ENCODE peak calls at places on chromosomes 3 and 15, in eight cellular contexts. D is IMR-90, G is OCI-LY7, W is nephron progenitor cell, E is A673, I is AG09309, R is fibroblast of lung, O is endothelial cell. Q is an unnamed sample.

GRCh38 chr3:111735271-111735758 is 123.8 kb upstream of the PHLDB2 start:
- DNase-seq in R (peak), W (no peak), G (no peak), E (peak), O (no peak), D (peak), I (peak), Q (no peak)

GRCh38 chr3:62793961-62794360 is 81.3 kb downstream of the CADPS start:
- DNase-seq in I (no peak), W (no peak), O (no peak), E (no peak), D (no peak), R (no peak), G (no peak), Q (no peak)

GRCh38 chr15:98955331-98955730 is 52.3 kb downstream of the PGPEP1L start:
- DNase-seq in E (no peak), G (no peak), D (no peak), R (peak), O (no peak), I (no peak), W (no peak), Q (no peak)

GRCh38 chr3:104437131-104437750 is 929.5 kb upstream of the ALCAM start:
- DNase-seq in D (peak), W (no peak), E (peak), R (peak), I (peak), G (no peak), O (no peak), Q (no peak)

GRCh38 chr3:23442598-23443383 is 239.7 kb downstream of the UBE2E2 start:
- DNase-seq in O (no peak), G (peak), R (peak), W (no peak), I (peak), E (no peak), D (peak), Q (no peak)

GRCh38 chr3:177358968-177359600 is 161.8 kb upstream of the TBL1XR1 start:
- DNase-seq in G (peak), O (peak), D (no peak), I (no peak), E (peak), R (no peak), W (peak), Q (peak)

GRCh38 chr3:133254716-133255115 is 145.1 kb upstream of the BFSP2 start:
- DNase-seq in O (no peak), R (no peak), E (no peak), G (no peak), W (no peak), I (no peak), D (no peak), Q (no peak)

GRCh38 chr3:149151843-149152242 is 22.4 kb downstream of the HPS3 start:
- DNase-seq in R (peak), G (no peak), I (no peak), W (peak), O (peak), E (peak), D (peak), Q (no peak)

GRCh38 chr3:51712020-51712385 is 5.1 kb downstream of the GRM2 start:
- DNase-seq in R (no peak), G (no peak), I (no peak), D (no peak), O (no peak), W (no peak), E (no peak), Q (no peak)

GRCh38 chr3:140568131-140568530 is 109.7 kb upstream of the TRIM42 start:
- DNase-seq in W (no peak), G (no peak), D (no peak), R (no peak), I (no peak), E (no peak), O (no peak), Q (no peak)

GRCh38 chr3:141870091-141870687 is 6.3 kb upstream of the ATP1B3 start:
- DNase-seq in O (no peak), R (no peak), I (no peak), D (no peak), G (no peak), E (no peak), W (no peak), Q (no peak)

GRCh38 chr3:119586707-119587317 is 7.5 kb downstream of the ADPRH start:
- DNase-seq in G (no peak), D (no peak), R (no peak), I (no peak), W (no peak), O (no peak), E (no peak), Q (no peak)

GRCh38 chr3:178947738-178948137 is 123.9 kb downstream of the ZMAT3 start:
- DNase-seq in D (no peak), R (peak), O (no peak), E (no peak), I (no peak), W (no peak), G (no peak), Q (no peak)

DNA sequence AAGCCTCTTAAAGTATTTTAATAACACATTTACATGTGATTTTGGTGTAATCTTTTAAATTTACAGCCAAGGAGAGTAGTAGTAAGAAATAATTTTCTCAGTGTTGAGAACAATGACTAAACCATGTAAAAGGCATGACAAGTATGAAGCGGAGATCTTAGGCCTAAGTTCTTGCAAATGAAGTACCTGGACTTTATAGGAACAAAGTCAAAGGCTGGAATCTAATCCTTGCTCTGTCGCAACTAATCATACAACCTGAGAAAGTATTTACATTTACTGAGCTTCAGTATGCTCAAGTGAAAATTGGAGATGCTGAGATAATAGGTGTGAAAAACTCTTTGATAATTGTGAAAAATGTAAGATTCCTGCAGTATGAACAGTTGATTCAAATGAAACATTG is 86.4 kb upstream of the VGLL3 start:
- DNase-seq in E (no peak), D (no peak), G (no peak), I (no peak), W (no peak), O (no peak), R (no peak), Q (no peak)
- TF ChIP-seq CTCF in E (no peak), D (no peak), G (no peak), I (no peak), W (no peak), O (no peak), R (no peak), Q (no peak)

GRCh38 chr3:117059054-117059989 is 349.7 kb downstream of the TUSC7 start:
- DNase-seq in D (peak), E (peak), R (peak), I (no peak), G (peak), O (no peak), W (peak), Q (no peak)
- TF ChIP-seq CTCF in D (peak), E (peak), R (peak), I (peak), G (peak), O (peak), W (peak), Q (peak)

DNA sequence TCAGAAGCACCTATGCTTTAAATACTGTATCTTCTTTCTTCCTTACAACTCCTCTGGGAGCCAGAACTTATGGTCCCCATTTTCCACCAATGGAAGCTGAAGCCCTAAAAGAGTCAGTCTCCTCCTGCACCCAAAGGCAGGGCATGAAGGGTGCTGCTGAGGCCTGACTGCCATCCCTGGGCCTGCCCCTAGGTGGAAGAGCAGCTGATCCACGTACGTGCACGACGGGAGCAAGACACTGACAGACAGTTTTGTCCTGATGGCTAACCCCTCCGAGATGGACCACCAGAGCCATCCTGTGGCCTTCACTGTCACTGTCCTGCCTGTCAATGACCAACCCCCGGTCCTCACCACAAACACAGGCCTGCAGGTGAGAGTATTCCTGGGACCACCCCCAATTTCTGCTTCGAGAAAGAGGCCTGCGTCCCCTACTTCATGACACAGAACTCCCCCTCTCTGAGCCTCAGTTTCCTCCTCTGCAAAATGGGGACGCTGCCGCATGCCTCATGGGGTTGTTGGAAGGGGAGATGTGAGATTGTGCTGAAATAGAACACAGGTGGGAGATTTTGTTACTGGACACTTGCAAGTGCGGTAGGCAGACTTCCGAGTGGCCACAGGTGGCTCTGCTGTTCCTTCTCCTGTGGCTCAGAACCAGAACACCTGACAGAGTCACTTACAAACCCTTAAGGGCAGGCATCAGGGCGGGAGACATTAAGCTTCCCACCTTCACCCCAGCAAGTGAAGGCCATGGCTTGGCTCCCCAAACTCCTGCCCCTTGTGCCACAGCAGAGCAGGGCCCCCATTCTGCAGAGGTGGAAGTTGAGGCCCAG is 175.4 kb downstream of the TBC1D2B start:
- DNase-seq in O (no peak), E (no peak), D (no peak), W (peak), I (no peak), G (peak), R (no peak), Q (no peak)
- TF ChIP-seq CTCF in O (no peak), E (no peak), D (peak), W (peak), I (no peak), G (peak), R (peak), Q (no peak)

GRCh38 chr15:36970522-36970921 is 129.8 kb downstream of the MEIS2 start:
- DNase-seq in G (no peak), D (no peak), O (no peak), I (no peak), W (no peak), E (no peak), R (no peak), Q (no peak)
- TF ChIP-seq CTCF in G (no peak), D (no peak), O (no peak), I (no peak), W (no peak), E (no peak), R (no peak), Q (no peak)

GRCh38 chr3:170204509-170204908 is 17.7 kb upstream of the PRKCI start:
- DNase-seq in E (no peak), W (no peak), I (no peak), D (no peak), G (no peak), R (no peak), O (no peak), Q (no peak)

GRCh38 chr3:170204023-170204472 is 18.2 kb upstream of the PRKCI start:
- DNase-seq in W (no peak), I (no peak), E (no peak), R (no peak), D (peak), O (no peak), G (no peak), Q (no peak)

GRCh38 chr3:170203457-170203856 is 18.8 kb upstream of the PRKCI start:
- DNase-seq in W (no peak), D (no peak), I (no peak), R (no peak), G (no peak), O (no peak), E (no peak), Q (no peak)

GRCh38 chr3:170201527-170201926 is 20.0 kb upstream of the PHC3 start:
- DNase-seq in R (no peak), E (no peak), O (no peak), G (no peak), W (no peak), I (no peak), D (no peak), Q (no peak)

GRCh38 chr3:170200992-170201391 is 19.5 kb upstream of the PHC3 start:
- DNase-seq in I (no peak), O (no peak), G (no peak), D (no peak), R (no peak), E (no peak), W (no peak), Q (no peak)
- TF ChIP-seq CTCF in I (no peak), O (no peak), G (no peak), D (no peak), R (no peak), E (no peak), W (no peak), Q (no peak)

DNA sequence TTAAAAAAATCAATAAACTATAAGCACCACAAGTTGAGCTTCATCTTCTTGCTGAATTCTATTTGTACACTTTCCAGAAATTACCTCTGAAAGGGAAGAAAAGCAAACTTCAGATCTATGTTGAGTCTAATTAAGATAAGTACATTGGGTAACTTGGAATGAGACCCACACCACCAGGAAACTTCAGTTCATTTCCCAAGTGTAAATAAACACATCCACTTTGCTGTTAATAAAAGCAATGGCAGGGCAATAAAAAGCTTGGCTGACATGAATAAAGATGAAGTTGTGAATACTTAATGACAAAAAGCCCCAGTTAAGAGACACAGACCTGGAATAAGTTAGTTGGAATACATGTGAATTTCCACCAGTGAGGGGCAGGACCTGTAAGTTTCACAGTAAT is 83.4 kb downstream of the MEX3B start:
- DNase-seq in G (no peak), O (no peak), R (no peak), W (no peak), I (no peak), D (no peak), E (no peak), Q (no peak)
- TF ChIP-seq CTCF in G (no peak), O (no peak), R (no peak), W (no peak), I (no peak), D (no peak), E (no peak), Q (no peak)

GRCh38 chr15:51260262-51260661 is 78.1 kb downstream of the CYP19A1 start:
- DNase-seq in I (peak), W (no peak), G (no peak), O (no peak), E (no peak), D (peak), R (no peak), Q (no peak)

GRCh38 chr15:51266548-51266947 is 71.8 kb downstream of the CYP19A1 start:
- DNase-seq in D (no peak), G (no peak), W (no peak), E (no peak), O (peak), R (no peak), I (no peak), Q (no peak)

GRCh38 chr15:51265037-51265555 is 73.3 kb downstream of the CYP19A1 start:
- DNase-seq in W (no peak), O (no peak), D (no peak), E (no peak), G (no peak), I (no peak), R (no peak), Q (no peak)

GRCh38 chr15:51263726-51264125 is 74.7 kb downstream of the CYP19A1 start:
- DNase-seq in D (no peak), G (no peak), R (no peak), O (no peak), E (no peak), I (no peak), W (no peak), Q (no peak)

GRCh38 chr15:51262468-51262867 is 75.9 kb downstream of the CYP19A1 start:
- DNase-seq in I (no peak), W (no peak), D (no peak), O (no peak), R (no peak), G (no peak), E (no peak), Q (no peak)
- TF ChIP-seq CTCF in I (no peak), W (no peak), D (no peak), O (no peak), R (no peak), G (no peak), E (no peak), Q (no peak)

DNA sequence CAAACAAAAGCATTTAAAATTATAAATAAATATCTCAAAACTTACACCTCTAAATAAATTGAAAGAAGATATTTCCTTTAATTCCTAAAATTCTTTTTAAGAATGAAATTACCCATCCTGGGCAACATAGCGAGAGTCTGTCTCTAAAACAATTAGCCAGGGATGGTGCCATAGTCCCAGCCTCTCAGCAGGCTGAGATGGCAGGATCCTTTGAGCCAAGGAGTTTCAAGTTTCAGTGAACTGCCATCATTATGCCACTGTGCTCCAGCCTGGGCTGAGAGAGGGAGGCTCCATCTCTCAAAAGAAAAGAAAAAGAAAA is 25.4 kb downstream of the AADAC start:
- DNase-seq in W (no peak), O (no peak), R (no peak), D (no peak), G (no peak), E (peak), I (no peak), Q (no peak)
- TF ChIP-seq CTCF in W (no peak), O (peak), R (no peak), D (no peak), G (peak), E (no peak), I (no peak), Q (no peak)

DNA sequence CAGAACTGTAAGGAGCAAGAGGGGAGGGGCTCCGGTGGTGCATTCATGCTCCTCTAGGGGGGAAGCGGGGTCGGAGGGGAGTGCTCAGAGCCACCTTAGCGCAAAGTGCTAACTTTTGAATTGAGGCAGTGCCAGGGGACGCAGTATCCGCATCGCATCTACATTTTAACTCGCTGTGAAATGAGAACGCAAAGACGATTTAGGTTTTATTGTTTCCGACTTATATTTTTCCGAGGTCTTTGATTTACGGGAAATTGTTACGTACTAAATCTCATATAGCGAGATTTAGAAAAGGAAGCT is 212 bp downstream of the TCAIM start:
- DNase-seq in I (no peak), G (no peak), D (no peak), O (no peak), R (no peak), W (no peak), E (no peak), Q (no peak)
- TF ChIP-seq CTCF in I (no peak), G (no peak), D (no peak), O (no peak), R (no peak), W (no peak), E (no peak), Q (no peak)

GRCh38 chr3:27805282-27805681 is 83.2 kb upstream of the EOMES start:
- DNase-seq in W (no peak), D (no peak), R (no peak), O (no peak), E (no peak), I (no peak), G (no peak), Q (no peak)
- TF ChIP-seq CTCF in W (no peak), D (no peak), R (no peak), O (no peak), E (no peak), I (no peak), G (no peak), Q (no peak)

Q was measured in pancreas.